ENCODE peak calls at places on chromosome 9, in five cellular contexts. D is left lung; F is A549; E is CD4-positive, alpha-beta memory T cell; P is CD8-positive, alpha-beta T cell. Z is an unnamed sample. For H3K4me1, the result is how much of the 10 kb centered on the place peaks cover.

GRCh38 chr9:129506892-129507291 is 114.0 kb downstream of the C9orf50 start:
- DNase-seq in E (no peak), F (no peak), D (no peak), P (no peak), Z (no peak)

GRCh38 chr9:95037789-95038521 is 279.6 kb downstream of the FANCC start:
- DNase-seq in F (no peak), D (no peak), E (no peak), P (no peak), Z (no peak)

GRCh38 chr9:83681490-83681889 is 26.3 kb downstream of the UBQLN1 start:
- DNase-seq in F (no peak), D (no peak), E (no peak), P (no peak), Z (no peak)

GRCh38 chr9:5510360-5510931 is at the start of gene PDCD1LG2:
- DNase-seq in E (peak), P (no peak), D (no peak), F (no peak), Z (no peak)

GRCh38 chr9:84899326-84899725 is 229.8 kb downstream of the NTRK2 start:
- DNase-seq in P (no peak), F (no peak), E (no peak), D (no peak), Z (no peak)

GRCh38 chr9:6413365-6414263 is 615 bp downstream of the UHRF2 start:
- DNase-seq in D (peak), E (peak), F (no peak), P (peak), Z (no peak)

GRCh38 chr9:90706230-90706629 is 63.6 kb upstream of the DIRAS2 start:
- DNase-seq in P (no peak), D (no peak), E (no peak), F (no peak), Z (no peak)

GRCh38 chr9:71690058-71690691 is 78.1 kb downstream of the CEMIP2 start:
- DNase-seq in F (no peak), E (no peak), P (no peak), D (no peak), Z (no peak)

GRCh38 chr9:115941561-115942315 is 211.9 kb upstream of the PAPPA start:
- DNase-seq in E (no peak), P (no peak), F (no peak), D (no peak), Z (no peak)

GRCh38 chr9:95458666-95459065 is 58.1 kb downstream of the PTCH1 start:
- DNase-seq in D (no peak), P (no peak), E (no peak), F (no peak), Z (no peak)

GRCh38 chr9:976258-976804 is at the start of gene DMRT3:
- DNase-seq in F (no peak), D (no peak), P (no peak), E (no peak), Z (no peak)

GRCh38 chr9:86947146-86948081 is at the start of gene GAS1:
- DNase-seq in P (peak), F (peak), E (peak), D (peak), Z (peak)

GRCh38 chr9:61667559-61668121 is 477.8 kb downstream of the SPATA31A7 start:
- DNase-seq in E (no peak), F (no peak), P (no peak), D (peak), Z (no peak)

GRCh38 chr9:127142931-127143464 is 20.6 kb upstream of the ANGPTL2 start:
- DNase-seq in P (no peak), D (no peak), F (no peak), E (no peak), Z (no peak)

GRCh38 chr9:90872835-90873294 is 71.2 kb downstream of the SYK start:
- DNase-seq in D (no peak), F (no peak), P (no peak), E (no peak), Z (no peak)

GRCh38 chr9:111966851-111967250 is 70.2 kb downstream of the UGCG start:
- DNase-seq in E (no peak), D (no peak), F (no peak), P (no peak), Z (no peak)

GRCh38 chr9:33687779-33688178 is 107.6 kb upstream of the PRSS3 start:
- DNase-seq in F (no peak), E (no peak), D (no peak), P (no peak), Z (no peak)

GRCh38 chr9:87663556-87663955 is 62.4 kb upstream of the CTSL start:
- DNase-seq in D (no peak), E (no peak), P (no peak), F (no peak), Z (no peak)

DNA sequence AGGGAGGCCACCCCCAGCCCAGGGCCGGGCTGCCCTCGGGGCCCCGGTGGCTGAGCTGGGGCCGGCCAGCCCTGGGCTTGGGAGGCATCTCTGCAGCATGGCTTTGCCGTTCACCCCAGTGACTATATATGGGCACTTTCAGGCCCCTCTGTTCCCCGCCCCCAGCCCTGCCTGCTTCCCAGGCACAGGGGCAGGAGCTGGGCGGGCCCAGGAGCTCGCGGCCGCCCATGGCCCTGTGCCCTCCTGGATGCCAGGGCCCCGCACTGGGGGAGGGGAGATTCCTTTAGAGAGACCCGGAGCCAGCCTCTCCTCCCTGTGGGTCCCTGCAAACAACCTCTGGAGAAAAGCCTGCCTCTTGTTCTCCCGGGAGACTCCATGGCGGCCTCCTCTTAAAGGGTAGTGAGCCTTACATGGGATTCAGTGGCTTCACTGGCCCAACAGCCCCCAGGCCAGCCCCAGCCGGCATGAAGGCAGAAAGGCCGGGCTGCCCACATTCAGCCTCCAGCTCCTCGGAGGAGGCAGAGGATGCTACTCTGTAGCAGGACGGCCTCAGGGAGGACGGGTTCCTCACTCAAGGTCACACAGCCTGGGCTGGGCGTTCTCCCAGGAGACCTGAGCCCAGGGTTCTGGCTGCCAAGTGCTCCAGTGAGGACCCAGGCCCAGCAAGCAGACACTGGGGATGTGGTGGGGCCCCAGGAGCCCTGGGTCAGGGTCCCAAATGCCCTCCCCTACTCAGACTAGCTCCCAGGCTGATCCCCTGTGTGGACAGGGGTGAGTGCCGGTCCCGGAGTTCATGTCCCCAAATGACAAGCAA is 4.1 kb downstream of the NACC2 start:
- DNase-seq in F (no peak), E (no peak), P (no peak), D (peak), Z (no peak)
- H3K4me1 ChIP-seq in F (under half), E (under half), P (under half), D (half or more), Z (under half)

DNA sequence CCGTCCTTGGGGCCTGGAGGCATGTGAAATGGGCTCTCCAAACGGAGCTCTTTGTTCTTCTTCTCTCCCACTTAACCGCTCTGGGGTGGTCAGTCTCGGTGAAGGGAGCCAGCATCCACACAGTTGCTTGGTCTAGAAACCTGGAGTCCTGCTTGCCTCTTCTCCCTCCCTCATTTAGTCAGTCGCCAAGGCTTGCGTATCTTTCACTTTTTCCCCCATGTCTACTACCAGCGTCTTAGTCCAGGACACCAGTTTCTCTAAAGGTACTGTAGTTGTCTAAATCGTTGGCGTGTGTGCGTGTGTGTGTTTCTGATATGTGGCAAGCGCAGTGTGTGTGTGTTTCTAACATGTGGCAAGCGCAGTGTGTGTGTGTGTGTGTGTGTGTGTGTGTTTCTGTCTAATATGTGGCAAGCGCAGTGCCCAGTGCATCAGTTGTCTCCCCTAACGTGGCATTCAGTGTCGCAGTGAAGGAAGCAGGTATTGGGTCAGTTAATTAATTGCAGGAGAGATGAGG is 638 bp downstream of the ATP6V1G1 start:
- DNase-seq in P (no peak), D (no peak), E (peak), F (no peak), Z (no peak)
- H3K4me3 ChIP-seq in P (peak), D (peak), E (peak), F (peak), Z (peak)

GRCh38 chr9:136526625-136527066 is 19.2 kb downstream of the NOTCH1 start:
- DNase-seq in P (no peak), F (no peak), E (no peak), D (no peak), Z (no peak)
- H3K27ac ChIP-seq in P (no peak), F (peak), E (no peak), D (peak), Z (no peak)

DNA sequence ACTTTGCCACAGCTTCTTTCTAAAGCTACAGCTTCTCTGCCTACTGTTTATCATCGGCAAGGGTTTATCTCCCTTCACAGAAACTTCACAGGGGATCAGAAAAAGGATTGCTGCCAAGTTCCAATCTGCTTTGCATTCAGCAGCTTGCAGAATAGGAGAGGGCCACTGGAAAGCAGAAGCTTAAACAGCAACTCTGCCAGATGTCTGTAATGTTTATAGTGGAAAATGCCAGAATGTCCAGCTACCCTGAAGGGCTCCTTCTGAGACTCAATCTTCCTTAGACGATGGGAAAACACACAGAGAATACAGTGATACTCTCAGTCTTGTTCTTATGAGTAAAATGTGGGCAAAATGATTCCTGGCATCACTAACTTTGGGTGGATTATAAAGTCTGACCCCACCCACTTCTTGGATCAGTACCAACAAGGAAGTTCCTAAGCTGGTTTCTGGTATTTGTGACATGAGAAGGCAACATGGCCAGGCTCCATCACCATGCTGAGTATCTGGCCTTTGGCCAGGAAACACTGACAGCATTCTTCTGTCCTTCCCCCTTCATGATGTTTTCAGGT is 19.0 kb downstream of the STOM start:
- DNase-seq in P (no peak), E (no peak), D (no peak), F (no peak), Z (no peak)
- H3K4me1 ChIP-seq in P (under half), E (half or more), D (half or more), F (under half), Z (half or more)

GRCh38 chr9:70421272-70422180 is 7.1 kb upstream of the KLF9 start:
- DNase-seq in P (no peak), D (no peak), E (peak), F (no peak), Z (peak)
- H3K4me3 ChIP-seq in P (peak), D (peak), E (no peak), F (peak), Z (peak)

GRCh38 chr9:35842020-35842745 is 13.2 kb downstream of the TMEM8B start:
- DNase-seq in P (no peak), D (no peak), F (no peak), E (no peak), Z (no peak)

GRCh38 chr9:35842795-35843194 is 13.8 kb downstream of the TMEM8B start:
- DNase-seq in P (no peak), E (no peak), F (no peak), D (no peak), Z (no peak)

GRCh38 chr9:35845824-35846771 is 17.1 kb downstream of the TMEM8B start:
- DNase-seq in P (no peak), E (no peak), D (no peak), F (no peak), Z (no peak)

GRCh38 chr9:35847786-35848185 is 18.8 kb downstream of the TMEM8B start:
- DNase-seq in E (no peak), D (no peak), P (no peak), F (no peak), Z (no peak)

DNA sequence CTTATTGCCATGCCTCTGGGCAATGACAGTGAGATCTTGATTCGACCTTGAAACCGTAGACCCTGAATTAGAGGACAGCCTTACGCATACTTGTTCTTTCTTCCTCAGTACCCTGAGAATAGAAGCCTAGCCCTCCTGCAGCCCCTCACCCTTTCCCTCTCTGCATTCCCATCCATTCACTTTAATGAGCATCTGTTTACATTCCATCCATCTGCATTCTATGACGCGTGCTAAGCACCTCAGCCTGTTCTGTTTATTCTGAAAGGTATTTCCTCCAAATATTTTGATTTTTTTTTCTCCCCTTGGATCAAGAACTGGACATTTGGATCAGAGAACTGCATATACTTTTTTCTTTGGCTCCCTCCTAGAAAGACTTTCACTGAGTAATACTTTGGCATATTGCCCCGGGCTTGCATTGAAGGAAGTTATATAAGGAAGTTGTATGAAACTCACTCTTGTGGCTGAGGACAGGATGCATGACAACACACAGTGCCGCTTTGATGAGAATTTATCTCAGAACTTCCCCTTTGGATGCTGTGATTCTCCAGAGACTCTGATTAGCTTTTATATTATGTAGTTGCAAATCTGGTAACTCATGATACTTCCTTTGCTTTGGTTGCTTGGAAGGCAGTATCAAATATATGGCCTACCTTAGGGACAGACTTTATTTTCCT is 15.7 kb downstream of the TMEM8B start:
- DNase-seq in E (peak), D (no peak), F (no peak), P (peak), Z (no peak)
- H3K27ac ChIP-seq in E (peak), D (peak), F (no peak), P (no peak), Z (no peak)

DNA sequence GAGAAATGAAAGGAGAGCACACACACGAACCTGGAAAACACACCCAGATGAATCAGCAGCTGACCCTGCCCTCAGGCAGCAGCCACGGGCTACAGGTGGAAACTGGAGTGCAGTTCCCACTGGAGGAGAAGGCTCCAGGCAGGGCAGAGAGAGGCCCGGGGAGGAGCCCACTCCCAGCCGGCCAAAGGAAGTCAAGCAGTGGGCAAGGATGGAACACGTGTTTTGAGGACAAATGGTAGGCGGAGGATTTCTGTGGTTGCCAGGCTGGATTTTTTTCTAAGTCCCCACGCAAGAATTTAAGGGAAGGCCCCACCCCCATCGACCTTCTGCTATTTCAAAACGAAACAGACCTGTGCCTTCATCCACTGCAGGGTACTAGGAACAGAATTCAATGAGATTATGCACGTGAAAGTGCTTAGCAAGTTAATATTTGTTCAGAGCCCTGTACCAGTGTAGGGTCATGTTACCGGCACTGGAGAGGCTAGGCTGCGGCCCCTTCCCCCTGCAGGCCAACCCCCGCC is 6.8 kb downstream of the EPB41L4B start:
- DNase-seq in D (no peak), E (no peak), P (no peak), F (no peak), Z (no peak)
- H3K4me1 ChIP-seq in D (under half), E (under half), P (under half), F (half or more), Z (under half)

GRCh38 chr9:99368341-99369326 is 146.6 kb downstream of the SEC61B start:
- DNase-seq in F (no peak), D (no peak), E (no peak), P (no peak), Z (no peak)
- H3K4me3 ChIP-seq in F (no peak), D (peak), E (no peak), P (no peak), Z (no peak)

DNA sequence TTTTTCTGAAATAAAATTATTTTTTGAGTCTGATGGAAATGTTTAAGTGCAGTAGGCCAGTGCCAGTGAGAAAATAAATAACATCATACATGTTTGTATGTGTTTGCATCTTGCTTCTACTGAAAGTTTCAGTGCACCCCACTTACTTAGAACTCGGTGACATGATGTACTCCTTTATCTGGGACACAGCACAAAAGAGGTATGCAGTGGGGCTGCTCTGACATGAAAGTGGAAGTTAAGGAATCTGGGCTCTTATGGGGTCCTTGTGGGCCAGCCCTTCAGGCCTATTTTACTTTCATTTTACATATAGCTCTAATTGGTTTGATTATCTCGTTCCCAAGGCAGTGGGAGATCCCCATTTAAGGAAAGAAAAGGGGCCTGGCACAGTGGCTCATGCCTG is 39.2 kb downstream of the FXN start:
- DNase-seq in P (no peak), F (no peak), D (no peak), E (no peak), Z (no peak)
- H3K27ac ChIP-seq in P (no peak), F (no peak), D (no peak), E (no peak), Z (no peak)

GRCh38 chr9:130639866-130640555 is 24.4 kb upstream of the PRDM12 start:
- DNase-seq in P (no peak), E (no peak), D (peak), F (no peak), Z (no peak)
- H3K4me1 ChIP-seq in P (under half), E (under half), D (under half), F (under half), Z (under half)

Z was measured in CD8-positive, alpha-beta memory T cell.